ENCODE peak calls at places on chromosomes 5 and 9, in seven cellular contexts. One of them, this sample, is unnamed.

GRCh38 chr9:35867538-35867937 is 2.7 kb downstream of the OR13J1 start:
- DNase-seq in stimulated activated CD4-positive, alpha-beta T cell treated with anti-CD3 and anti-CD28 coated beads, Interleukin-2, amount 100 ng/mL, for 48 hours: no peak
- DNase-seq in T-helper 2 cell: no peak
- DNase-seq in hippocampal formation: no peak
- DNase-seq in renal cortical epithelial cell: no peak
- DNase-seq in EH: no peak
- DNase-seq in fibroblast of the aortic adventitia: no peak
- DNase-seq in this sample: no peak

GRCh38 chr9:27848315-27848714 is 275.0 kb upstream of the C9orf72 start:
- DNase-seq in stimulated activated CD4-positive, alpha-beta T cell treated with anti-CD3 and anti-CD28 coated beads, Interleukin-2, amount 100 ng/mL, for 48 hours: no peak
- DNase-seq in T-helper 2 cell: no peak
- DNase-seq in hippocampal formation: no peak
- DNase-seq in renal cortical epithelial cell: no peak
- DNase-seq in EH: no peak
- DNase-seq in fibroblast of the aortic adventitia: no peak
- DNase-seq in this sample: no peak

GRCh38 chr9:37921546-37922300 is 17.8 kb upstream of the SLC25A51 start:
- DNase-seq in stimulated activated CD4-positive, alpha-beta T cell treated with anti-CD3 and anti-CD28 coated beads, Interleukin-2, amount 100 ng/mL, for 48 hours: no peak
- DNase-seq in T-helper 2 cell: no peak
- DNase-seq in hippocampal formation: no peak
- DNase-seq in renal cortical epithelial cell: peak
- DNase-seq in EH: no peak
- DNase-seq in fibroblast of the aortic adventitia: peak
- DNase-seq in this sample: no peak

GRCh38 chr9:18379073-18379811 is 94.7 kb upstream of the ADAMTSL1 start:
- DNase-seq in stimulated activated CD4-positive, alpha-beta T cell treated with anti-CD3 and anti-CD28 coated beads, Interleukin-2, amount 100 ng/mL, for 48 hours: no peak
- DNase-seq in T-helper 2 cell: no peak
- DNase-seq in hippocampal formation: no peak
- DNase-seq in renal cortical epithelial cell: peak
- DNase-seq in EH: peak
- DNase-seq in fibroblast of the aortic adventitia: peak
- DNase-seq in this sample: no peak

GRCh38 chr5:31901807-31902530 is 263.0 kb downstream of the PDZD2 start:
- DNase-seq in stimulated activated CD4-positive, alpha-beta T cell treated with anti-CD3 and anti-CD28 coated beads, Interleukin-2, amount 100 ng/mL, for 48 hours: no peak
- DNase-seq in T-helper 2 cell: no peak
- DNase-seq in hippocampal formation: no peak
- DNase-seq in renal cortical epithelial cell: no peak
- DNase-seq in EH: no peak
- DNase-seq in fibroblast of the aortic adventitia: no peak
- DNase-seq in this sample: no peak

GRCh38 chr9:76725885-76726284 is 38.4 kb upstream of the PCA3 start:
- DNase-seq in stimulated activated CD4-positive, alpha-beta T cell treated with anti-CD3 and anti-CD28 coated beads, Interleukin-2, amount 100 ng/mL, for 48 hours: no peak
- DNase-seq in T-helper 2 cell: no peak
- DNase-seq in hippocampal formation: no peak
- DNase-seq in renal cortical epithelial cell: no peak
- DNase-seq in EH: no peak
- DNase-seq in fibroblast of the aortic adventitia: no peak
- DNase-seq in this sample: no peak

GRCh38 chr5:149215478-149216042 is 56.1 kb upstream of the AFAP1L1 start:
- DNase-seq in stimulated activated CD4-positive, alpha-beta T cell treated with anti-CD3 and anti-CD28 coated beads, Interleukin-2, amount 100 ng/mL, for 48 hours: no peak
- DNase-seq in T-helper 2 cell: no peak
- DNase-seq in hippocampal formation: no peak
- DNase-seq in renal cortical epithelial cell: no peak
- DNase-seq in EH: peak
- DNase-seq in fibroblast of the aortic adventitia: peak
- DNase-seq in this sample: no peak

GRCh38 chr5:142152383-142152730 is 43.8 kb downstream of the NDFIP1 start:
- DNase-seq in stimulated activated CD4-positive, alpha-beta T cell treated with anti-CD3 and anti-CD28 coated beads, Interleukin-2, amount 100 ng/mL, for 48 hours: no peak
- DNase-seq in T-helper 2 cell: no peak
- DNase-seq in hippocampal formation: no peak
- DNase-seq in renal cortical epithelial cell: no peak
- DNase-seq in EH: no peak
- DNase-seq in fibroblast of the aortic adventitia: no peak
- DNase-seq in this sample: no peak

GRCh38 chr9:136860529-136860928 is 5.6 kb downstream of the EDF1 start:
- DNase-seq in stimulated activated CD4-positive, alpha-beta T cell treated with anti-CD3 and anti-CD28 coated beads, Interleukin-2, amount 100 ng/mL, for 48 hours: no peak
- DNase-seq in T-helper 2 cell: no peak
- DNase-seq in hippocampal formation: no peak
- DNase-seq in renal cortical epithelial cell: no peak
- DNase-seq in EH: no peak
- DNase-seq in fibroblast of the aortic adventitia: no peak
- DNase-seq in this sample: no peak

GRCh38 chr9:107044872-107045271 is 181.9 kb downstream of the ZNF462 start:
- DNase-seq in stimulated activated CD4-positive, alpha-beta T cell treated with anti-CD3 and anti-CD28 coated beads, Interleukin-2, amount 100 ng/mL, for 48 hours: peak
- DNase-seq in T-helper 2 cell: no peak
- DNase-seq in hippocampal formation: no peak
- DNase-seq in renal cortical epithelial cell: no peak
- DNase-seq in EH: no peak
- DNase-seq in fibroblast of the aortic adventitia: no peak
- DNase-seq in this sample: no peak

GRCh38 chr5:35129921-35130485 is 82.3 kb upstream of the AGXT2 start:
- DNase-seq in stimulated activated CD4-positive, alpha-beta T cell treated with anti-CD3 and anti-CD28 coated beads, Interleukin-2, amount 100 ng/mL, for 48 hours: peak
- DNase-seq in T-helper 2 cell: peak
- DNase-seq in hippocampal formation: no peak
- DNase-seq in renal cortical epithelial cell: peak
- DNase-seq in EH: peak
- DNase-seq in fibroblast of the aortic adventitia: no peak
- DNase-seq in this sample: peak

GRCh38 chr9:130949188-130950038 is 10.4 kb upstream of the FIBCD1 start:
- DNase-seq in stimulated activated CD4-positive, alpha-beta T cell treated with anti-CD3 and anti-CD28 coated beads, Interleukin-2, amount 100 ng/mL, for 48 hours: no peak
- DNase-seq in T-helper 2 cell: no peak
- DNase-seq in hippocampal formation: no peak
- DNase-seq in renal cortical epithelial cell: peak
- DNase-seq in EH: no peak
- DNase-seq in fibroblast of the aortic adventitia: no peak
- DNase-seq in this sample: no peak

GRCh38 chr5:71482132-71482531 is 26.7 kb downstream of the BDP1 start:
- DNase-seq in stimulated activated CD4-positive, alpha-beta T cell treated with anti-CD3 and anti-CD28 coated beads, Interleukin-2, amount 100 ng/mL, for 48 hours: no peak
- DNase-seq in T-helper 2 cell: no peak
- DNase-seq in hippocampal formation: no peak
- DNase-seq in renal cortical epithelial cell: peak
- DNase-seq in EH: peak
- DNase-seq in fibroblast of the aortic adventitia: peak
- DNase-seq in this sample: no peak

GRCh38 chr5:142290574-142291299 is 34.1 kb downstream of the SPRY4 start:
- DNase-seq in stimulated activated CD4-positive, alpha-beta T cell treated with anti-CD3 and anti-CD28 coated beads, Interleukin-2, amount 100 ng/mL, for 48 hours: no peak
- DNase-seq in T-helper 2 cell: no peak
- DNase-seq in hippocampal formation: no peak
- DNase-seq in renal cortical epithelial cell: peak
- DNase-seq in EH: peak
- DNase-seq in fibroblast of the aortic adventitia: peak
- DNase-seq in this sample: no peak

GRCh38 chr9:136835162-136835931 is 6.9 kb upstream of the AJM1 start:
- DNase-seq in stimulated activated CD4-positive, alpha-beta T cell treated with anti-CD3 and anti-CD28 coated beads, Interleukin-2, amount 100 ng/mL, for 48 hours: no peak
- DNase-seq in T-helper 2 cell: no peak
- DNase-seq in hippocampal formation: no peak
- DNase-seq in renal cortical epithelial cell: no peak
- DNase-seq in EH: no peak
- DNase-seq in fibroblast of the aortic adventitia: no peak
- DNase-seq in this sample: no peak

GRCh38 chr5:130871346-130872086 is 293.5 kb downstream of the HINT1 start:
- DNase-seq in stimulated activated CD4-positive, alpha-beta T cell treated with anti-CD3 and anti-CD28 coated beads, Interleukin-2, amount 100 ng/mL, for 48 hours: peak
- DNase-seq in T-helper 2 cell: peak
- DNase-seq in hippocampal formation: no peak
- DNase-seq in renal cortical epithelial cell: peak
- DNase-seq in EH: peak
- DNase-seq in fibroblast of the aortic adventitia: peak
- DNase-seq in this sample: peak

GRCh38 chr5:59367791-59368394 is 525.6 kb downstream of the PDE4D start:
- DNase-seq in stimulated activated CD4-positive, alpha-beta T cell treated with anti-CD3 and anti-CD28 coated beads, Interleukin-2, amount 100 ng/mL, for 48 hours: peak
- DNase-seq in T-helper 2 cell: peak
- DNase-seq in hippocampal formation: peak
- DNase-seq in renal cortical epithelial cell: peak
- DNase-seq in EH: peak
- DNase-seq in fibroblast of the aortic adventitia: peak
- DNase-seq in this sample: peak

GRCh38 chr9:87793292-87793691 is 67.4 kb downstream of the CTSL start:
- DNase-seq in stimulated activated CD4-positive, alpha-beta T cell treated with anti-CD3 and anti-CD28 coated beads, Interleukin-2, amount 100 ng/mL, for 48 hours: no peak
- DNase-seq in T-helper 2 cell: no peak
- DNase-seq in hippocampal formation: peak
- DNase-seq in renal cortical epithelial cell: peak
- DNase-seq in EH: peak
- DNase-seq in fibroblast of the aortic adventitia: peak
- DNase-seq in this sample: no peak

GRCh38 chr5:41656597-41656996 is 146.2 kb upstream of the PLCXD3 start:
- DNase-seq in stimulated activated CD4-positive, alpha-beta T cell treated with anti-CD3 and anti-CD28 coated beads, Interleukin-2, amount 100 ng/mL, for 48 hours: no peak
- DNase-seq in T-helper 2 cell: no peak
- DNase-seq in hippocampal formation: no peak
- DNase-seq in renal cortical epithelial cell: peak
- DNase-seq in EH: no peak
- DNase-seq in fibroblast of the aortic adventitia: no peak
- DNase-seq in this sample: no peak

GRCh38 chr5:78985407-78986223 is 505 bp upstream of the ARSB start:
- DNase-seq in stimulated activated CD4-positive, alpha-beta T cell treated with anti-CD3 and anti-CD28 coated beads, Interleukin-2, amount 100 ng/mL, for 48 hours: peak
- DNase-seq in T-helper 2 cell: peak
- DNase-seq in hippocampal formation: no peak
- DNase-seq in renal cortical epithelial cell: peak
- DNase-seq in EH: peak
- DNase-seq in fibroblast of the aortic adventitia: peak
- DNase-seq in this sample: peak

GRCh38 chr9:136543830-136544548 is 1.9 kb downstream of the NOTCH1 start:
- DNase-seq in stimulated activated CD4-positive, alpha-beta T cell treated with anti-CD3 and anti-CD28 coated beads, Interleukin-2, amount 100 ng/mL, for 48 hours: no peak
- DNase-seq in T-helper 2 cell: no peak
- DNase-seq in hippocampal formation: peak
- DNase-seq in renal cortical epithelial cell: no peak
- DNase-seq in EH: no peak
- DNase-seq in fibroblast of the aortic adventitia: no peak
- DNase-seq in this sample: no peak

GRCh38 chr5:112690605-112691340 is 46.9 kb upstream of the APC start:
- DNase-seq in stimulated activated CD4-positive, alpha-beta T cell treated with anti-CD3 and anti-CD28 coated beads, Interleukin-2, amount 100 ng/mL, for 48 hours: no peak
- DNase-seq in T-helper 2 cell: no peak
- DNase-seq in hippocampal formation: no peak
- DNase-seq in renal cortical epithelial cell: no peak
- DNase-seq in EH: no peak
- DNase-seq in fibroblast of the aortic adventitia: no peak
- DNase-seq in this sample: no peak

GRCh38 chr9:109329274-109330258 is 8.7 kb upstream of the EPB41L4B start:
- DNase-seq in stimulated activated CD4-positive, alpha-beta T cell treated with anti-CD3 and anti-CD28 coated beads, Interleukin-2, amount 100 ng/mL, for 48 hours: no peak
- DNase-seq in T-helper 2 cell: no peak
- DNase-seq in hippocampal formation: no peak
- DNase-seq in renal cortical epithelial cell: peak
- DNase-seq in EH: peak
- DNase-seq in fibroblast of the aortic adventitia: peak
- DNase-seq in this sample: no peak

GRCh38 chr9:69549310-69550202 is 122.6 kb downstream of the APBA1 start:
- DNase-seq in stimulated activated CD4-positive, alpha-beta T cell treated with anti-CD3 and anti-CD28 coated beads, Interleukin-2, amount 100 ng/mL, for 48 hours: peak
- DNase-seq in T-helper 2 cell: peak
- DNase-seq in hippocampal formation: peak
- DNase-seq in renal cortical epithelial cell: peak
- DNase-seq in EH: peak
- DNase-seq in fibroblast of the aortic adventitia: peak
- DNase-seq in this sample: no peak

GRCh38 chr5:160649304-160649703 is 202.7 kb downstream of the ATP10B start:
- DNase-seq in stimulated activated CD4-positive, alpha-beta T cell treated with anti-CD3 and anti-CD28 coated beads, Interleukin-2, amount 100 ng/mL, for 48 hours: no peak
- DNase-seq in T-helper 2 cell: no peak
- DNase-seq in hippocampal formation: no peak
- DNase-seq in renal cortical epithelial cell: peak
- DNase-seq in EH: no peak
- DNase-seq in fibroblast of the aortic adventitia: no peak
- DNase-seq in this sample: no peak

GRCh38 chr5:57855831-57856230 is 373.2 kb upstream of the ACTBL2 start:
- DNase-seq in stimulated activated CD4-positive, alpha-beta T cell treated with anti-CD3 and anti-CD28 coated beads, Interleukin-2, amount 100 ng/mL, for 48 hours: no peak
- DNase-seq in T-helper 2 cell: no peak
- DNase-seq in hippocampal formation: no peak
- DNase-seq in renal cortical epithelial cell: no peak
- DNase-seq in EH: no peak
- DNase-seq in fibroblast of the aortic adventitia: no peak
- DNase-seq in this sample: no peak

GRCh38 chr9:109335929-109336328 is 15.1 kb upstream of the EPB41L4B start:
- DNase-seq in stimulated activated CD4-positive, alpha-beta T cell treated with anti-CD3 and anti-CD28 coated beads, Interleukin-2, amount 100 ng/mL, for 48 hours: no peak
- DNase-seq in T-helper 2 cell: no peak
- DNase-seq in hippocampal formation: no peak
- DNase-seq in renal cortical epithelial cell: no peak
- DNase-seq in EH: no peak
- DNase-seq in fibroblast of the aortic adventitia: no peak
- DNase-seq in this sample: no peak

GRCh38 chr9:26170224-26170623 is 492.0 kb upstream of the TUSC1 start:
- DNase-seq in stimulated activated CD4-positive, alpha-beta T cell treated with anti-CD3 and anti-CD28 coated beads, Interleukin-2, amount 100 ng/mL, for 48 hours: no peak
- DNase-seq in T-helper 2 cell: no peak
- DNase-seq in hippocampal formation: no peak
- DNase-seq in renal cortical epithelial cell: no peak
- DNase-seq in EH: peak
- DNase-seq in fibroblast of the aortic adventitia: peak
- DNase-seq in this sample: no peak

GRCh38 chr9:116045083-116045482 is 108.5 kb upstream of the PAPPA start:
- DNase-seq in stimulated activated CD4-positive, alpha-beta T cell treated with anti-CD3 and anti-CD28 coated beads, Interleukin-2, amount 100 ng/mL, for 48 hours: no peak
- DNase-seq in T-helper 2 cell: no peak
- DNase-seq in hippocampal formation: no peak
- DNase-seq in renal cortical epithelial cell: no peak
- DNase-seq in EH: no peak
- DNase-seq in fibroblast of the aortic adventitia: no peak
- DNase-seq in this sample: no peak

GRCh38 chr9:135526089-135526729 is 5.0 kb downstream of the LCN1 start:
- DNase-seq in stimulated activated CD4-positive, alpha-beta T cell treated with anti-CD3 and anti-CD28 coated beads, Interleukin-2, amount 100 ng/mL, for 48 hours: no peak
- DNase-seq in T-helper 2 cell: no peak
- DNase-seq in hippocampal formation: no peak
- DNase-seq in renal cortical epithelial cell: no peak
- DNase-seq in EH: no peak
- DNase-seq in fibroblast of the aortic adventitia: no peak
- DNase-seq in this sample: no peak

GRCh38 chr9:79471577-79472543 is 99.9 kb upstream of the TLE4 start:
- DNase-seq in stimulated activated CD4-positive, alpha-beta T cell treated with anti-CD3 and anti-CD28 coated beads, Interleukin-2, amount 100 ng/mL, for 48 hours: no peak
- DNase-seq in T-helper 2 cell: no peak
- DNase-seq in hippocampal formation: peak
- DNase-seq in renal cortical epithelial cell: peak
- DNase-seq in EH: peak
- DNase-seq in fibroblast of the aortic adventitia: peak
- DNase-seq in this sample: peak

GRCh38 chr9:132762896-132763295 is 92.6 kb downstream of the GTF3C4 start:
- DNase-seq in stimulated activated CD4-positive, alpha-beta T cell treated with anti-CD3 and anti-CD28 coated beads, Interleukin-2, amount 100 ng/mL, for 48 hours: no peak
- DNase-seq in T-helper 2 cell: no peak
- DNase-seq in hippocampal formation: no peak
- DNase-seq in renal cortical epithelial cell: no peak
- DNase-seq in EH: no peak
- DNase-seq in fibroblast of the aortic adventitia: no peak
- DNase-seq in this sample: no peak

GRCh38 chr9:126915281-126915816 is 767 bp downstream of the RALGPS1 start:
- DNase-seq in stimulated activated CD4-positive, alpha-beta T cell treated with anti-CD3 and anti-CD28 coated beads, Interleukin-2, amount 100 ng/mL, for 48 hours: peak
- DNase-seq in T-helper 2 cell: peak
- DNase-seq in hippocampal formation: no peak
- DNase-seq in renal cortical epithelial cell: no peak
- DNase-seq in EH: no peak
- DNase-seq in fibroblast of the aortic adventitia: no peak
- DNase-seq in this sample: peak

GRCh38 chr5:148729182-148729581 is 74.9 kb upstream of the HTR4 start:
- DNase-seq in stimulated activated CD4-positive, alpha-beta T cell treated with anti-CD3 and anti-CD28 coated beads, Interleukin-2, amount 100 ng/mL, for 48 hours: no peak
- DNase-seq in T-helper 2 cell: no peak
- DNase-seq in hippocampal formation: no peak
- DNase-seq in renal cortical epithelial cell: no peak
- DNase-seq in EH: no peak
- DNase-seq in fibroblast of the aortic adventitia: peak
- DNase-seq in this sample: no peak

GRCh38 chr5:105836263-105836662 is 1834.5 kb downstream of the EFNA5 start:
- DNase-seq in stimulated activated CD4-positive, alpha-beta T cell treated with anti-CD3 and anti-CD28 coated beads, Interleukin-2, amount 100 ng/mL, for 48 hours: no peak
- DNase-seq in T-helper 2 cell: no peak
- DNase-seq in hippocampal formation: no peak
- DNase-seq in renal cortical epithelial cell: peak
- DNase-seq in EH: no peak
- DNase-seq in fibroblast of the aortic adventitia: peak
- DNase-seq in this sample: no peak

GRCh38 chr5:131198625-131199024 is 27.9 kb downstream of the LYRM7 start:
- DNase-seq in stimulated activated CD4-positive, alpha-beta T cell treated with anti-CD3 and anti-CD28 coated beads, Interleukin-2, amount 100 ng/mL, for 48 hours: no peak
- DNase-seq in T-helper 2 cell: no peak
- DNase-seq in hippocampal formation: no peak
- DNase-seq in renal cortical epithelial cell: no peak
- DNase-seq in EH: peak
- DNase-seq in fibroblast of the aortic adventitia: peak
- DNase-seq in this sample: no peak